ENCODE peak calls at places on chromosomes 4 and X, in ten cellular contexts. M is activated naive CD8-positive, alpha-beta T cell treated with anti-CD3 and anti-CD28 coated beads for 36 hours; S is activated gamma-delta T cell treated with Interleukin-2 at 50 U/mL for 16 hours; G is mesenchymal stem cell; Q is T-helper 9 cell; R is stimulated activated CD8-positive, alpha-beta memory T cell treated with anti-CD3 and anti-CD28 coated beads, Interleukin-2, amount 100 ng/mL, for 48 hours; U is M059J; C is renal cortical epithelial cell; L is choroid plexus epithelial cell; B is iPS-NIHi11. J is an unnamed sample.

GRCh38 chrX:53421772-53422090 is 723 bp downstream of the SMC1A start:
- DNase-seq in M (no peak), S (no peak), G (no peak), Q (no peak), R (peak; percentile 7), U (no peak), C (peak; percentile 27), L (no peak), B (no peak), J (no peak)

GRCh38 chrX:153463556-153463955 is 6.8 kb downstream of the HAUS7 start:
- DNase-seq in M (no peak), S (no peak), G (no peak), Q (no peak), R (no peak), U (no peak), C (no peak), L (no peak), B (no peak), J (no peak)

GRCh38 chr4:139740531-139741041 is 75.0 kb downstream of the MGST2 start:
- DNase-seq in M (no peak), S (no peak), G (peak; percentile 89), Q (no peak), R (no peak), U (peak; percentile 57), C (peak; percentile 51), L (peak; percentile 97), B (no peak), J (peak; percentile 90)

GRCh38 chrX:120336899-120337298 is 25.0 kb upstream of the ATP1B4 start:
- DNase-seq in M (no peak), S (no peak), G (no peak), Q (no peak), R (no peak), U (no peak), C (no peak), L (no peak), B (no peak), J (no peak)

GRCh38 chr4:44150091-44150576 is 298.5 kb downstream of the KCTD8 start:
- DNase-seq in M (no peak), S (no peak), G (peak; percentile 24), Q (no peak), R (no peak), U (peak; percentile 20), C (no peak), L (peak; percentile 28), B (no peak), J (peak; percentile 87)

GRCh38 chr4:94253036-94253435 is 45.4 kb downstream of the SMARCAD1 start:
- DNase-seq in M (no peak), S (no peak), G (peak; percentile 12), Q (no peak), R (no peak), U (no peak), C (no peak), L (peak; percentile 21), B (no peak), J (no peak)

GRCh38 chr4:128516568-128516967 is 229.0 kb upstream of the PGRMC2 start:
- DNase-seq in M (no peak), S (no peak), G (peak; percentile 83), Q (no peak), R (no peak), U (no peak), C (no peak), L (peak; percentile 26), B (no peak), J (no peak)

GRCh38 chr4:33150139-33150538 is 2430.0 kb downstream of the PCDH7 start:
- DNase-seq in M (no peak), S (no peak), G (no peak), Q (no peak), R (no peak), U (no peak), C (no peak), L (no peak), B (no peak), J (no peak)

GRCh38 chr4:149914521-149915115 is 99.0 kb upstream of the IQCM start:
- DNase-seq in M (no peak), S (no peak), G (peak; percentile 71), Q (no peak), R (peak; percentile 3), U (peak; percentile 46), C (peak; percentile 52), L (peak; percentile 83), B (peak; percentile 65), J (peak; percentile 42)

J was measured in HT1080.